ENCODE peak calls at places on chromosomes 3 and 15, in nine cellular contexts. U is neural progenitor cell, V is GM23248, E is K562, J is IMR-90, K is NT2/D1, I is endodermal cell, W is colonic mucosa, R is HepG2. M is an unnamed sample.

GRCh38 chr15:40300771-40301170 is 7.0 kb downstream of the PLCB2 start:
- DNase-seq in K (no peak), V (no peak), R (no peak), I (no peak), W (no peak), U (no peak), E (peak; percentile 50), J (no peak), M (no peak)

GRCh38 chr15:78399081-78399480 is 38.9 kb upstream of the IREB2 start:
- DNase-seq in V (no peak), K (no peak), J (no peak), I (no peak), U (no peak), R (no peak), E (no peak), W (no peak), M (no peak)

GRCh38 chr3:195226900-195227447 is 44.0 kb downstream of the XXYLT1 start:
- DNase-seq in W (peak; percentile 17), V (peak; percentile 35), K (no peak), E (peak; percentile 31), J (peak; percentile 32), R (peak; percentile 22), U (peak; percentile 48), I (peak; percentile 75), M (no peak)

GRCh38 chr15:77915261-77915960 is 162.1 kb downstream of the TBC1D2B start:
- DNase-seq in K (no peak), U (no peak), E (no peak), R (no peak), W (no peak), V (no peak), I (peak; percentile 38), J (no peak), M (no peak)

GRCh38 chr15:76951161-76951714 is 19.7 kb downstream of the RCN2 start:
- DNase-seq in V (no peak), R (no peak), J (no peak), E (no peak), I (no peak), W (no peak), K (no peak), U (no peak), M (no peak)

GRCh38 chr15:96276438-96277210 is 53.9 kb upstream of the NR2F2 start:
- DNase-seq in U (no peak), I (no peak), W (no peak), J (peak; percentile 85), K (no peak), R (no peak), V (peak; percentile 80), E (no peak), M (peak; percentile 75)

GRCh38 chr3:46719735-46720271 is 2.1 kb upstream of the PRSS50 start:
- DNase-seq in E (no peak), R (no peak), W (no peak), K (no peak), V (no peak), I (peak; percentile 38), J (no peak), U (peak; percentile 1), M (no peak)

GRCh38 chr3:24829011-24829581 is 334.4 kb upstream of the THRB start:
- DNase-seq in K (no peak), J (no peak), R (no peak), E (no peak), U (peak; percentile 78), V (peak; percentile 28), W (peak; percentile 37), I (peak; percentile 87), M (no peak)

GRCh38 chr15:80709542-80709941 is 14.4 kb downstream of the ABHD17C start:
- DNase-seq in U (no peak), J (no peak), W (peak; percentile 89), I (no peak), V (no peak), K (no peak), R (no peak), E (no peak), M (no peak)

GRCh38 chr3:112734171-112734570 is 93.2 kb upstream of the CCDC80 start:
- DNase-seq in V (peak; percentile 60), J (peak; percentile 61), R (no peak), U (no peak), K (no peak), W (no peak), I (no peak), E (no peak), M (peak; percentile 12)

GRCh38 chr3:158279584-158279983 is 169.7 kb downstream of the RSRC1 start:
- DNase-seq in R (no peak), E (no peak), K (no peak), V (no peak), W (no peak), J (no peak), I (no peak), U (no peak), M (no peak)

GRCh38 chr3:132029182-132029902 is 5.5 kb downstream of the CPNE4 start:
- DNase-seq in V (peak; percentile 88), I (peak; percentile 98), W (peak; percentile 78), J (peak; percentile 61), R (peak; percentile 53), K (peak; percentile 90), E (peak; percentile 78), U (peak; percentile 94), M (peak; percentile 43)

GRCh38 chr3:170517251-170517945 is 68.5 kb downstream of the SLC7A14 start:
- DNase-seq in V (peak; percentile 46), E (no peak), I (peak; percentile 53), U (no peak), R (no peak), J (no peak), K (no peak), W (no peak), M (no peak)

GRCh38 chr15:51076898-51077564 is 17.7 kb downstream of the TNFAIP8L3 start:
- DNase-seq in E (no peak), U (no peak), J (no peak), W (peak; percentile 41), V (no peak), K (no peak), R (no peak), I (peak; percentile 80), M (peak; percentile 67)

GRCh38 chr3:12148183-12148940 is 10.3 kb downstream of the TIMP4 start:
- DNase-seq in K (no peak), R (no peak), W (no peak), E (no peak), V (peak; percentile 3), U (no peak), J (no peak), I (no peak), M (no peak)

DNA sequence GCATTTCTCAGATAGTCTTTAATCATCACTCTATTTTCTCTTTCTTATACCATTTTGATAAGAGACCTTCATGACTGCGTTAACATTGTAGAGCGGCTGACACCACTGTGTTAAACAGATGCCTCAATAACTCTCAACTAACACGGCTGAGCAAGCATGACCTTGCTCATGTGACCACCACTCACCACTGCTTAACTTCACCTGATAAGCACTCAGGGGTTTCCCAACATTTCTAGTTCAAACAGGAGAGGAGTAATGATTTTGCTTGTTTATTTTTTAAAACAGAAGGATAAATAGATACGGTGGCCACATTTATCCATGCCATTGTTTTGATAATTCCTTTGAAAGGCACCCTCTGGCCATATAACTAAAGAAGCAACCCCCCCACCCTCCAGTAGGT is 37.7 kb upstream of the TMEM45A start:
- DNase-seq in W (no peak), U (no peak), J (no peak), V (no peak), K (no peak), I (no peak), R (peak; percentile 16), E (peak; percentile 30), M (no peak)
- H3K9ac ChIP-seq in W (no peak overlapping the region), U (no peak overlapping the region), J (no peak overlapping the region), V (no peak overlapping the region), K (no peak overlapping the region), I (no peak overlapping the region), R (no peak overlapping the region), E (no peak overlapping the region), M (no peak overlapping the region)

GRCh38 chr15:75649045-75649761 is 1.5 kb downstream of the SNX33 start:
- DNase-seq in K (no peak), I (no peak), E (no peak), V (no peak), W (no peak), J (no peak), U (no peak), R (no peak), M (no peak)
- H3K9ac ChIP-seq in K (peak overlapping the region; percentile 93), I (peak overlapping the region; percentile 93), E (peak overlapping the region; percentile 86), V (peak overlapping the region; percentile 96), W (peak overlapping the region; percentile 98), J (peak overlapping the region; percentile 99), U (peak overlapping the region; percentile 70), R (peak overlapping the region; percentile 89), M (peak overlapping the region; percentile 98)

GRCh38 chr3:133538154-133538553 is 35.3 kb upstream of the CDV3 start:
- DNase-seq in U (no peak), E (no peak), R (no peak), I (no peak), K (no peak), J (no peak), W (no peak), V (no peak), M (no peak)

GRCh38 chr3:133536635-133536980 is 36.9 kb upstream of the CDV3 start:
- DNase-seq in J (no peak), K (no peak), R (no peak), I (no peak), W (no peak), E (no peak), U (no peak), V (no peak), M (no peak)

GRCh38 chr3:133542871-133543270 is 30.6 kb upstream of the CDV3 start:
- DNase-seq in I (no peak), U (no peak), V (peak; percentile 8), E (no peak), K (no peak), W (no peak), J (no peak), R (no peak), M (no peak)

GRCh38 chr3:133535971-133536634 is 37.4 kb upstream of the CDV3 start:
- DNase-seq in K (no peak), U (no peak), E (no peak), V (peak; percentile 96), W (peak; percentile 61), I (no peak), R (peak; percentile 70), J (peak; percentile 98), M (peak; percentile 89)

DNA sequence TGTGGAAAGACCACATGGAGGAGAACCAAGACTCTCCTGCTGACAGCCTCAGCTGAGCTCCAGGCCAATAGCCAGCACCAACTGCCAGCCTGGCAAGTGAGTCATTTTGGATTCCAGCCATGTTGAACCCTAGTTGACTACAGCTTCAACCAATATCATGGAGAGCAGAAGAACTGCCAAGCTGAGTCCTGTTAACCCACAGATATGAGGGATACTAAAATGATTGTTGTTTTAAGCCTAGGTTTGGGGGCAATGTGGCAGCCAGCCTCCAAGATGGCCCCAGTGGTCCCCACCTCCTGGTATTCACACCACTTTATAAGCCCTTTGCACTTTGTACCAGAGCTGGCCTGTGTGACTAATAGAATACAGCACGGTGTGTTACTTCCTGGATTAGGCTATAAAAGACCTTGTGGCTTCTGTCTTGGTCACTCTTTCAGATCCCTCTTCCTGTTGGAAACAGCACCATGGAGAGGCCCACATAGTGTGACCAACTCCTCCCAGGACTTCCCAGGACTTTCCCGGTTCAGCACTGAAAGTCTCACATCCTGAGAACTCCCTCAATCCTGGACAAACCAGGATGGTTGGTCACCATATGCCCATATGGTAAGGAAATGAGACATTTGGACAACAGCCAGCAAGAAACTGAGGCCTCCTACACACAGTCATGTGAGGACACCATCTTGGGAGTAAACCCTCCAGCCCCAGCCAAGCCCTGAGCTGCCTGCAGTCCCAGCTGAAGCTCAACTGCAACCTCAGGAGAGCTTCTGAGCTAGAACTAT is 32.4 kb upstream of the CDV3 start:
- DNase-seq in J (peak; percentile 76), R (peak; percentile 73), E (no peak), I (no peak), V (peak; percentile 56), U (no peak), K (no peak), W (peak; percentile 66), M (no peak)
- H3K9ac ChIP-seq in J (no peak overlapping the region), R (peak overlapping the region; percentile 20), E (no peak overlapping the region), I (no peak overlapping the region), V (no peak overlapping the region), U (no peak overlapping the region), K (no peak overlapping the region), W (no peak overlapping the region), M (no peak overlapping the region)

GRCh38 chr3:39166134-39166710 is 12.8 kb upstream of the CSRNP1 start:
- DNase-seq in W (no peak), R (no peak), J (peak; percentile 94), K (no peak), U (no peak), E (peak; percentile 79), V (peak; percentile 94), I (peak; percentile 83), M (peak; percentile 89)
- H3K9ac ChIP-seq in W (no peak overlapping the region), R (no peak overlapping the region), J (no peak overlapping the region), K (no peak overlapping the region), U (no peak overlapping the region), E (no peak overlapping the region), V (peak overlapping the region; percentile 23), I (no peak overlapping the region), M (no peak overlapping the region)